ENCODE peak calls at places on chromosomes 6 and 20, in seven cellular contexts. X, R, T, M, D, I and B are unnamed samples.

GRCh38 chr20:46549188-46549967 is 1.1 kb downstream of the OCSTAMP start:
- DNase-seq in M (no peak), T (no peak), R (no peak), I (no peak), X (no peak), D (no peak), B (no peak)

GRCh38 chr6:14582731-14583130 is 465.2 kb downstream of the CD83 start:
- DNase-seq in X (no peak), R (no peak), D (no peak), I (no peak), T (no peak), M (no peak), B (no peak)

GRCh38 chr6:77492529-77492928 is 29.2 kb upstream of the HTR1B start:
- DNase-seq in R (no peak), M (no peak), D (no peak), I (no peak), T (no peak), X (no peak), B (no peak)

GRCh38 chr6:34056301-34056700 is 89.6 kb downstream of the GRM4 start:
- DNase-seq in T (peak), D (peak), R (no peak), M (peak), X (no peak), I (peak), B (peak)

GRCh38 chr20:45456632-45457031 is 12.9 kb upstream of the WFDC2 start:
- DNase-seq in D (peak), M (peak), R (no peak), I (no peak), T (no peak), X (no peak), B (no peak)

GRCh38 chr6:36120539-36120938 is 9.8 kb upstream of the MAPK13 start:
- DNase-seq in D (no peak), X (no peak), I (no peak), R (no peak), T (no peak), M (no peak), B (no peak)

GRCh38 chr6:150747155-150747554 is 118.3 kb upstream of the MTHFD1L start:
- DNase-seq in D (no peak), T (no peak), M (no peak), I (no peak), R (no peak), X (no peak), B (no peak)

GRCh38 chr6:159359581-159360264 is 190.5 kb downstream of the FNDC1 start:
- DNase-seq in D (no peak), M (no peak), X (no peak), T (no peak), I (no peak), R (no peak), B (no peak)

GRCh38 chr20:57514273-57514751 is 10.6 kb downstream of the CTCFL start:
- DNase-seq in I (peak), X (peak), T (no peak), M (peak), D (peak), R (peak), B (peak)

GRCh38 chr6:160790028-160790792 is 88.2 kb downstream of the PLG start:
- DNase-seq in M (peak), I (no peak), T (peak), R (no peak), X (no peak), D (peak), B (no peak)

GRCh38 chr6:161919711-161920110 is 645.9 kb upstream of the AGPAT4 start:
- DNase-seq in I (no peak), M (peak), T (no peak), D (no peak), R (peak), X (no peak), B (no peak)

GRCh38 chr20:17834804-17835203 is 133.8 kb downstream of the SNX5 start:
- DNase-seq in R (no peak), I (no peak), T (no peak), X (no peak), M (peak), D (no peak), B (no peak)

GRCh38 chr6:2166717-2167116 is 78.7 kb downstream of the GMDS start:
- DNase-seq in R (no peak), D (no peak), X (no peak), T (no peak), I (no peak), M (no peak), B (no peak)

GRCh38 chr6:70758883-70759282 is 91.2 kb downstream of the SMAP1 start:
- DNase-seq in X (no peak), D (no peak), M (no peak), R (no peak), T (no peak), I (no peak), B (no peak)

GRCh38 chr20:20452254-20452676 is 84.4 kb downstream of the INSM1 start:
- DNase-seq in M (peak), R (peak), X (peak), I (peak), T (peak), D (no peak), B (peak)

GRCh38 chr6:27145731-27146455 is 101.6 kb upstream of the PRSS16 start:
- DNase-seq in X (peak), M (peak), R (peak), I (peak), D (peak), T (no peak), B (peak)
- H3K4me3 ChIP-seq in X (peak), M (peak), R (peak), I (peak), D (peak), T (peak), B (peak)

GRCh38 chr20:51156796-51157119 is 133.9 kb upstream of the KCNG1 start:
- DNase-seq in X (no peak), M (peak), D (no peak), R (no peak), I (no peak), T (no peak), B (no peak)
- H3K27ac ChIP-seq in X (peak), M (no peak), D (no peak), R (no peak), I (no peak), T (no peak), B (no peak)

GRCh38 chr6:30494275-30494990 is 5.1 kb downstream of the HLA-E start:
- DNase-seq in M (no peak), I (no peak), D (no peak), R (no peak), X (no peak), T (no peak), B (no peak)

GRCh38 chr6:30493643-30494250 is 4.4 kb downstream of the HLA-E start:
- DNase-seq in X (no peak), I (no peak), R (no peak), D (no peak), M (no peak), T (no peak), B (no peak)

GRCh38 chr6:30490031-30490876 is 945 bp downstream of the HLA-E start:
- DNase-seq in R (peak), D (no peak), M (peak), I (peak), T (no peak), X (no peak), B (peak)

GRCh38 chr6:30489081-30490030 is at the start of gene HLA-E:
- DNase-seq in D (peak), X (peak), I (peak), M (peak), R (peak), T (peak), B (peak)

DNA sequence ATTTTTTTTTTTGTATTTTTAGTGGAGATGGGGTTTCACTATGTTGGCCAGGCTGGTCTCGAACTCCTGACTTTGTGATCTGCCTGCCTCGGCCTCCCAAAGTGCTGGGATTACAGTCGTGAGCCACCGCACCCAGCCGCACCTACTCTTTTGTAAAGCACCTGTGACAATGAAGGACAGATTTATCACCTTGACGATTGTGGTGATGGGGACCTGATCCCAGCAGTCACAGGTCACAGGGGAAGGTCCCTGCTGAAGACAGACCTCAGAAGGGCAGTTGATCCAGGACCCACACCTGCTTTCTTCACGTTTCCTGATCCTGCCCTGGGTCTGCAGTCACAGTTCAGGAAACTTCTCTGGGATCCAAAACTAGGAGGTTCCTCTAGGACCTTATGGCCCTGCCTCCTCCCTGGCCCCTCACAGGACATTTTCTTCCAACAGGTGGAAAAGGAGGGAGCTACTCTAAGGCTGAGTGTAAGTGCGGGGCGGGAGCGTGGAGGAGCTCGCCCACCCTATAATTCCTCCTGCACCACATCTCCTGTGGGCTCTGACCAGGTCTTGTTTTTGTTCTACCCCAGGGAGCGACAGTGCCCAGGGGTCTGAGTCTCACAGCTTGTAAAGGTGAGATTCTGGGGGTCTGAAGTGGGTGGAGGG is 2.8 kb downstream of the HLA-E start:
- DNase-seq in X (no peak), I (no peak), M (no peak), R (no peak), D (no peak), T (no peak), B (no peak)
- H3K4me3 ChIP-seq in X (no peak), I (peak), M (no peak), R (no peak), D (no peak), T (no peak), B (no peak)

DNA sequence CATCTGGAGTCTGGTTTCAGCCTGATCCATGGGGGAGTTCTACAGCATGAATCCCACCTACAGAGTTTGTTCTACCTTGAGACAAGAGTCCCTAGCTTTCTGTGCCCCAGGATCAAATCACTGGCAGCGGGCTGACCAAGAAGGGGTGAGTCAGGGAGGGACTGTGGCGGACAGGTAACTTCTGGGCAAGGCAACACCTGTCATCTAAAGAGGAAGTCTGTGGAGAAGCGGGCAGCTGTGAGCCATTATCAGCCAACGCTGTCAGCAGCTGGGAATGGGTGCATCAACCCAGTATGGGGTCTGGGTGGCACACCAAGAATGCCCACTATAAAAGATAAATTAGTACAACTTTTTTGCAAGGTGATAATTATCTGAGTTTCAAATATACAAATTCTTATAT is 45.9 kb downstream of the UBE3D start:
- DNase-seq in I (no peak), R (no peak), X (no peak), M (no peak), T (peak), D (no peak), B (no peak)
- H3K27ac ChIP-seq in I (no peak), R (no peak), X (no peak), M (no peak), T (no peak), D (no peak), B (no peak)

DNA sequence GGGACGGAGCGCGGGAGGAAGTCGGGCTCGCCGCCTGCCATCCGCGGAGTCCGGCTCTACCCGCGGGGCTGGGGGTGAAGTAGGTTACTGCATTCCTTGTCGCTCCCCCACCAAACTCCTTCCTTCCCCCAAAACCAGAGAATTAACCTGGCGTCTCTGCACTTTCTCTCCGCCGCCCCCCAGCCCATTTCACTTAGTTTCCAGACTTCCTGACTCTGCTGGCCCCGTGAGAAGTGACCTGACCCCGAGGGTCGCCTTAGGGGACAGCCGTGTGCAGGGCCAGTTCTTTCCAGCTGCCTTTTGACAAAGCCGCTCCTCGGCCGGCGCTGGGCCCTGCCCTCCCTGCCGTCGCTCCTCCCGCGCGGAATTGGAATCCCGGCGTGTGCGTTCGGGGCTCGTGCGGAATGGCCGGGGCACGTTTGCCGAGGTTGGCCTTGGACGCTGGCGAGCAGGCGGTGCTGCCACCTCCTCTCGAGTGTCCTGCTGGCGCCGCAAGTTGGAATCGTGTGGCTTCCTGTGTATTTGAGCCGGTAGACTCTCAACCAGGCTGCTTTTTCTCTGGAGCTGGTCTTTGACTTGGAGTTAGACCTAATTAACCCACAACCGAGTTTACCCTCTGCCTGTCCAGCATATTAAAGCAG is 650 bp downstream of the DCBLD1 start:
- DNase-seq in R (no peak), T (no peak), M (peak), X (no peak), I (peak), D (no peak), B (no peak)
- H3K4me3 ChIP-seq in R (peak), T (peak), M (peak), X (peak), I (peak), D (peak), B (peak)

DNA sequence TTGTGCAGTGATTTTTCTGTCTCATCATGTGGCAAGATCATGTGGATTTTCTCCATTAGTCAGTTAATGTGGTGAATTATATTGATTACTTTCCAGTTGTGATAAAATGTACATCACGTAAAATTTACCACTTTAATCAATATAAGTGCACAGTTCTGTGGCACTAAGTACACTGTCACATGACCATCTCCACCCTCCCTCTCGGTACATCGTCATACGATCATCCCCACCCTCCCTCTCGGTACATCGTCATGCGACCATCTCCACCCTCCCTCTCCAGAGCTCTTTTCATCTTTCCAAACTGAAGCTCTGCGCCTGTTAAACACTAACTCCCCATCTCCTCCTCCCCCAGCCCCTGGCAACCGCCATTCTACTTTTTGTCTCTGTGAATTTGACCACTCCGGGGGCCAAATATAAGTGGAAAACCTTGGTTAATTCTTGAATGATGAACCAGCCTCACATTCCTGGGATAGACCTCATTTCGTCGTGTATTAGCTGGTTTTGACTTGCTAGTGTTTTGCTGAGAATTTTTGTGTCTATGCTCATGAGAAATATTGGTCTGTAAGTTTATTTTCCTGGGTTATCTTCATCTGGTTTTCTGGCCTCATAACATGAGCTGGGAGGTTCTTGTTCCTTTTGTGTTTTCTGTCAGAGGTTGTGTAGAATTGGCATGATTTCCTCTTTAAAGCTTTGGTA is 10.8 kb downstream of the NTSR1 start:
- DNase-seq in M (no peak), R (peak), T (no peak), I (no peak), X (no peak), D (no peak), B (no peak)
- H3K27ac ChIP-seq in M (no peak), R (no peak), T (no peak), I (no peak), X (no peak), D (no peak), B (no peak)